ENCODE peak calls at places on chromosomes 12 and 14, in ten cellular contexts. O is AG04450; C is uterus; Q is CD8-positive, alpha-beta T cell; S is neuronal stem cell; L is psoas muscle; W is PC-3; E is lung; P is CD4-positive, alpha-beta T cell; A is spleen. I is an unnamed sample.

GRCh38 chr12:87491089-87491488 is 538.1 kb downstream of the C12orf50 start:
- DNase-seq in L (no peak), Q (no peak), O (no peak), C (no peak), A (no peak), W (no peak), E (no peak), S (no peak), P (no peak), I (no peak)

GRCh38 chr12:98645572-98646067 is 530 bp downstream of the APAF1 start:
- DNase-seq in C (no peak), A (no peak), E (peak; percentile 33), Q (no peak), P (no peak), W (peak; percentile 18), O (no peak), S (peak; percentile 18), L (no peak), I (peak; percentile 12)

GRCh38 chr12:56768424-56768823 is 5.3 kb downstream of the HSD17B6 start:
- DNase-seq in E (no peak), L (no peak), P (no peak), C (no peak), S (no peak), Q (no peak), A (no peak), O (no peak), W (peak; percentile 57), I (no peak)

GRCh38 chr14:93712838-93713724 is 75.2 kb downstream of the PRIMA1 start:
- DNase-seq in A (no peak), C (no peak), Q (no peak), O (no peak), S (no peak), E (no peak), W (peak; percentile 30), L (no peak), P (no peak), I (no peak)

GRCh38 chr14:95994593-95994928 is 44.6 kb upstream of the C14orf132 start:
- DNase-seq in A (no peak), P (no peak), O (no peak), W (no peak), S (no peak), Q (no peak), L (no peak), C (no peak), E (no peak), I (no peak)

GRCh38 chr12:90627180-90627896 is 327.6 kb downstream of the CCER1 start:
- DNase-seq in E (no peak), O (peak; percentile 8), L (no peak), P (no peak), C (no peak), W (no peak), Q (no peak), S (no peak), A (peak; percentile 35), I (no peak)

GRCh38 chr14:84544486-84544885 is 985.5 kb upstream of the FLRT2 start:
- DNase-seq in C (no peak), O (no peak), P (no peak), W (no peak), S (no peak), L (no peak), A (no peak), E (no peak), Q (no peak), I (no peak)

GRCh38 chr12:99521664-99522063 is 125.9 kb upstream of the GARIN6 start:
- DNase-seq in L (no peak), C (no peak), O (no peak), A (no peak), W (no peak), E (no peak), Q (no peak), S (no peak), P (no peak), I (no peak)

GRCh38 chr14:94716976-94717375 is 52.9 kb downstream of the GSC start:
- DNase-seq in O (no peak), A (no peak), P (no peak), L (no peak), E (no peak), Q (no peak), W (no peak), S (no peak), C (no peak), I (no peak)

GRCh38 chr12:70543444-70543843 is 93.8 kb downstream of the PTPRB start:
- DNase-seq in W (peak; percentile 93), L (no peak), O (peak; percentile 50), A (no peak), Q (no peak), C (no peak), S (no peak), P (no peak), E (no peak), I (no peak)

GRCh38 chr14:50347521-50347920 is 35.4 kb downstream of the DMAC2L start:
- DNase-seq in P (no peak), C (no peak), E (no peak), A (no peak), W (peak; percentile 86), L (no peak), S (no peak), O (no peak), Q (no peak), I (no peak)

GRCh38 chr14:31271648-31272047 is 64.1 kb upstream of the HECTD1 start:
- DNase-seq in A (no peak), E (no peak), L (no peak), W (no peak), O (no peak), C (no peak), P (no peak), Q (no peak), S (no peak), I (no peak)

GRCh38 chr14:75513911-75514672 is 8.2 kb upstream of the BATF start:
- DNase-seq in P (no peak), S (no peak), L (no peak), C (no peak), O (no peak), W (no peak), A (no peak), Q (no peak), E (no peak), I (no peak)
- H3K27ac ChIP-seq in P (peak overlapping the region; percentile 29), S (no peak overlapping the region), L (no peak overlapping the region), C (no peak overlapping the region), O (no peak overlapping the region), W (no peak overlapping the region), A (peak overlapping the region; percentile 78), Q (no peak overlapping the region), E (no peak overlapping the region), I (no peak overlapping the region)

GRCh38 chr12:132244724-132245295 is 84.6 kb downstream of the GALNT9 start:
- DNase-seq in C (no peak), O (no peak), W (no peak), Q (no peak), A (peak; percentile 63), S (no peak), P (no peak), E (no peak), L (no peak), I (no peak)
- H3K27ac ChIP-seq in C (no peak overlapping the region), O (no peak overlapping the region), W (no peak overlapping the region), Q (no peak overlapping the region), A (no peak overlapping the region), S (no peak overlapping the region), P (no peak overlapping the region), E (no peak overlapping the region), L (no peak overlapping the region), I (no peak overlapping the region)

DNA sequence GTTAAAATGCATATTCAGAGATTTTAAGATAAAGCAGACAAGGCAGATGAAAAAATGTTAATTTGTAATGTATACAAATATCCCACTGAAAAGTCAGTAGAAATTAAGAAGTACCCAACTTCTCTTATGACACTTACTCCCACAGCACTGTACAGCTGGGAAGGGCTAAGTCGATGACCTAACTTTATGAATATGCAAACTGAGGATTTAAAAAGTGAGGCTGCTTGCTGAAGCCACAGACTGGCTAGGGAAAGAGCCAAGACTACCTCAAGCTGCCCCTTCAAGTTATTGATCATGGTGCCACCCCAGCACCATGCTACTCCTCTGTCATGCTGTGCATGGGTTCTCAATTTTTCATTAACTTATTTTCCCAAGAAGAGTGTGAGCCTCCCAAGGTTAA is 17.0 kb downstream of the PPM1H start:
- DNase-seq in Q (no peak), C (no peak), P (no peak), S (no peak), A (no peak), O (no peak), W (no peak), E (no peak), L (no peak), I (no peak)
- H3K27ac ChIP-seq in Q (no peak overlapping the region), C (no peak overlapping the region), P (no peak overlapping the region), S (no peak overlapping the region), A (no peak overlapping the region), O (no peak overlapping the region), W (no peak overlapping the region), E (no peak overlapping the region), L (no peak overlapping the region), I (peak overlapping the region; percentile 91)

GRCh38 chr14:100472491-100472890 is 114.7 kb downstream of the BEGAIN start:
- DNase-seq in C (no peak), L (no peak), S (no peak), A (no peak), E (no peak), Q (no peak), O (no peak), P (no peak), W (no peak), I (no peak)
- H3K27ac ChIP-seq in C (no peak overlapping the region), L (peak overlapping the region; percentile 71), S (no peak overlapping the region), A (no peak overlapping the region), E (no peak overlapping the region), Q (no peak overlapping the region), O (no peak overlapping the region), P (no peak overlapping the region), W (no peak overlapping the region), I (no peak overlapping the region)

GRCh38 chr14:39230416-39230815 is 3.3 kb upstream of the MIA2 start:
- DNase-seq in P (no peak), S (no peak), C (no peak), O (no peak), L (no peak), W (no peak), E (no peak), A (no peak), Q (no peak), I (no peak)

GRCh38 chr14:39229601-39230110 is 4.1 kb upstream of the MIA2 start:
- DNase-seq in Q (no peak), C (no peak), W (no peak), S (no peak), L (no peak), P (no peak), E (no peak), A (no peak), O (no peak), I (no peak)

GRCh38 chr14:39228044-39228443 is 5.7 kb upstream of the MIA2 start:
- DNase-seq in Q (no peak), W (no peak), C (no peak), E (no peak), A (no peak), P (no peak), S (no peak), O (no peak), L (no peak), I (no peak)

GRCh38 chr14:39228509-39229221 is 5.0 kb upstream of the MIA2 start:
- DNase-seq in Q (no peak), E (no peak), L (no peak), P (no peak), W (no peak), A (no peak), C (no peak), O (no peak), S (no peak), I (no peak)

GRCh38 chr14:39229222-39229543 is 4.5 kb upstream of the MIA2 start:
- DNase-seq in C (no peak), Q (peak; percentile 15), L (no peak), E (no peak), O (no peak), S (no peak), W (no peak), P (no peak), A (no peak), I (no peak)
- H3K27ac ChIP-seq in C (no peak overlapping the region), Q (peak overlapping the region; percentile 30), L (no peak overlapping the region), E (no peak overlapping the region), O (no peak overlapping the region), S (no peak overlapping the region), W (no peak overlapping the region), P (peak overlapping the region; percentile 44), A (peak overlapping the region; percentile 44), I (no peak overlapping the region)